ENCODE peak calls at places on chromosomes 7 and 10, in seven cellular contexts. M is NB4, Q is ovary, I is occipital lobe, R is GM03348, C is putamen, V is mammary epithelial cell. N is an unnamed sample.

GRCh38 chr10:32865170-32865569 is 92.9 kb downstream of the ITGB1 start:
- DNase-seq in C (no peak), M (no peak), V (no peak), I (no peak), R (no peak), Q (no peak), N (no peak)

GRCh38 chr10:4352566-4352961 is 473.4 kb upstream of the AKR1E2 start:
- DNase-seq in Q (no peak), M (no peak), C (no peak), R (peak; percentile 11), I (no peak), V (no peak), N (peak; percentile 50)

GRCh38 chr10:43407148-43407575 is 1.8 kb downstream of the HNRNPF start:
- DNase-seq in R (peak; percentile 84), Q (peak; percentile 60), I (peak; percentile 42), M (peak; percentile 66), C (peak; percentile 29), V (peak; percentile 44), N (peak; percentile 53)

GRCh38 chr7:18087687-18088078 is 60.0 kb upstream of the PRPS1L1 start:
- DNase-seq in R (no peak), V (no peak), C (no peak), Q (no peak), M (no peak), I (peak; percentile 16), N (no peak)

GRCh38 chr7:129776397-129776792 is 164.9 kb downstream of the NRF1 start:
- DNase-seq in M (no peak), R (no peak), V (no peak), I (no peak), C (no peak), Q (no peak), N (no peak)

GRCh38 chr10:71939304-71939703 is 24.9 kb upstream of the CHST3 start:
- DNase-seq in V (no peak), M (no peak), R (no peak), I (no peak), C (no peak), Q (no peak), N (no peak)

GRCh38 chr10:120432209-120432608 is 24.8 kb upstream of the PLPP4 start:
- DNase-seq in V (no peak), C (no peak), M (no peak), I (no peak), R (no peak), Q (no peak), N (no peak)

GRCh38 chr10:95531041-95531809 is 29.9 kb downstream of the SORBS1 start:
- DNase-seq in V (no peak), R (no peak), I (no peak), Q (no peak), M (no peak), C (no peak), N (no peak)

GRCh38 chr7:37150856-37151255 is 297.8 kb downstream of the ELMO1 start:
- DNase-seq in C (no peak), V (no peak), Q (no peak), I (no peak), R (no peak), M (no peak), N (no peak)

GRCh38 chr7:55052081-55052480 is 33.3 kb downstream of the EGFR start:
- DNase-seq in M (no peak), R (no peak), V (peak; percentile 52), I (no peak), C (no peak), Q (no peak), N (no peak)

GRCh38 chr10:58016614-58017013 is 251.1 kb downstream of the IPMK start:
- DNase-seq in Q (no peak), V (no peak), C (no peak), M (no peak), R (no peak), I (no peak), N (no peak)

GRCh38 chr10:37101261-37101660 is 24.1 kb upstream of the ANKRD30A start:
- DNase-seq in C (no peak), I (no peak), Q (no peak), M (no peak), V (no peak), R (no peak), N (no peak)

GRCh38 chr10:131645756-131646155 is 255.1 kb upstream of the PPP2R2D start:
- DNase-seq in V (no peak), R (no peak), M (no peak), I (no peak), Q (no peak), C (no peak), N (no peak)

GRCh38 chr7:4958477-4959301 is at the start of gene MMD2:
- DNase-seq in Q (no peak), I (no peak), R (no peak), C (no peak), V (no peak), M (no peak), N (no peak)

GRCh38 chr10:55628260-55628701 is 732.8 kb downstream of the ZWINT start:
- DNase-seq in I (no peak), M (no peak), C (no peak), Q (no peak), V (no peak), R (no peak), N (peak; percentile 27)

GRCh38 chr10:73625004-73625883 is 16.0 kb downstream of the MYOZ1 start:
- DNase-seq in C (no peak), Q (no peak), M (peak; percentile 76), R (peak; percentile 53), V (peak; percentile 52), I (no peak), N (peak; percentile 45)

GRCh38 chr10:35251373-35252100 is 84.8 kb upstream of the CCNY start:
- DNase-seq in I (no peak), Q (no peak), V (no peak), M (no peak), C (no peak), R (no peak), N (no peak)

GRCh38 chr10:122422266-122422980 is 32.0 kb upstream of the ARMS2 start:
- DNase-seq in M (no peak), C (no peak), V (no peak), R (no peak), Q (no peak), I (no peak), N (no peak)

GRCh38 chr7:142587578-142588191 is 161.6 kb upstream of the PRSS1 start:
- DNase-seq in R (peak; percentile 69), C (no peak), Q (no peak), V (peak; percentile 68), I (no peak), M (peak; percentile 80), N (peak; percentile 54)

GRCh38 chr7:36281945-36282727 is 107.5 kb upstream of the ANLN start:
- DNase-seq in M (peak; percentile 61), Q (no peak), I (no peak), V (no peak), R (peak; percentile 40), C (peak; percentile 74), N (no peak)

GRCh38 chr10:14163374-14164125 is 167.2 kb downstream of the FRMD4A start:
- DNase-seq in I (no peak), Q (no peak), C (no peak), V (no peak), M (no peak), R (no peak), N (no peak)

GRCh38 chr10:80407836-80408197 is 534 bp upstream of the PRXL2A start:
- DNase-seq in R (no peak), M (no peak), C (no peak), Q (peak; percentile 31), V (peak; percentile 69), I (peak; percentile 32), N (no peak)

GRCh38 chr7:1913290-1914282 is 243.5 kb downstream of the ELFN1 start:
- DNase-seq in I (no peak), M (no peak), V (no peak), R (no peak), Q (no peak), C (no peak), N (no peak)

GRCh38 chr10:122664501-122664900 is 35.1 kb downstream of the C10orf120 start:
- DNase-seq in I (no peak), M (no peak), V (no peak), R (no peak), Q (no peak), C (no peak), N (no peak)

GRCh38 chr7:158782638-158783490 is 46.4 kb downstream of the ESYT2 start:
- DNase-seq in V (no peak), C (no peak), R (peak; percentile 27), Q (peak; percentile 60), M (no peak), I (no peak), N (peak; percentile 70)

GRCh38 chr10:126459032-126459831 is 71.0 kb upstream of the ADAM12 start:
- DNase-seq in V (no peak), C (no peak), M (no peak), Q (no peak), I (no peak), R (peak; percentile 59), N (no peak)

GRCh38 chr10:130499541-130499940 is 363.4 kb downstream of the GLRX3 start:
- DNase-seq in R (no peak), C (no peak), I (no peak), Q (no peak), M (no peak), V (no peak), N (no peak)

GRCh38 chr10:132443605-132443997 is 46.6 kb downstream of the PWWP2B start:
- DNase-seq in R (peak; percentile 86), V (no peak), M (peak; percentile 69), I (no peak), Q (no peak), C (no peak), N (no peak)

GRCh38 chr7:152859781-152860191 is 100.2 kb downstream of the ACTR3B start:
- DNase-seq in I (no peak), M (peak; percentile 72), C (no peak), V (no peak), Q (no peak), R (peak; percentile 26), N (no peak)

GRCh38 chr10:86229378-86229777 is 137.2 kb downstream of the GRID1 start:
- DNase-seq in V (no peak), R (peak; percentile 52), M (no peak), Q (no peak), I (no peak), C (peak; percentile 70), N (no peak)

GRCh38 chr10:82722273-82722672 is 847.3 kb downstream of the NRG3 start:
- DNase-seq in M (no peak), R (no peak), Q (no peak), C (no peak), I (no peak), V (no peak), N (no peak)

GRCh38 chr10:10794056-10794455 is 223.6 kb upstream of the CELF2 start:
- DNase-seq in V (peak; percentile 86), C (no peak), Q (no peak), R (no peak), I (no peak), M (no peak), N (no peak)

GRCh38 chr10:62083868-62084267 is 182.4 kb downstream of the ARID5B start:
- DNase-seq in I (no peak), R (no peak), Q (peak; percentile 71), C (no peak), M (no peak), V (peak; percentile 89), N (peak; percentile 38)

GRCh38 chr7:122013070-122013469 is 131.0 kb downstream of the AASS start:
- DNase-seq in C (no peak), Q (no peak), R (no peak), V (peak; percentile 19), I (no peak), M (no peak), N (no peak)

N was measured in testis.